ENCODE peak calls at places on chromosomes 5 and 9, in eight cellular contexts. One of them, this sample, is unnamed.

GRCh38 chr9:116049506-116049905 is 104.1 kb upstream of the PAPPA start:
- DNase-seq in HL-60: no peak
- DNase-seq in spleen: no peak
- DNase-seq in stomach: no peak
- DNase-seq in Panc1: no peak
- DNase-seq in HCT116: no peak
- DNase-seq in GM23338: no peak
- DNase-seq in transverse colon: no peak
- DNase-seq in this sample: no peak

GRCh38 chr5:107414802-107415201 is 255.9 kb downstream of the EFNA5 start:
- DNase-seq in GM23338: no peak
- DNase-seq in HL-60: no peak
- DNase-seq in Panc1: no peak
- DNase-seq in HCT116: no peak
- DNase-seq in spleen: no peak
- DNase-seq in transverse colon: no peak
- DNase-seq in stomach: no peak
- DNase-seq in this sample: no peak

GRCh38 chr5:180072556-180072955 is 997 bp upstream of the RNF130 start:
- DNase-seq in spleen: peak
- DNase-seq in GM23338: peak
- DNase-seq in transverse colon: no peak
- DNase-seq in stomach: no peak
- DNase-seq in HCT116: no peak
- DNase-seq in Panc1: no peak
- DNase-seq in HL-60: no peak
- DNase-seq in this sample: no peak

GRCh38 chr5:1057841-1058548 is 49.4 kb downstream of the NKD2 start:
- DNase-seq in HCT116: no peak
- DNase-seq in spleen: no peak
- DNase-seq in Panc1: no peak
- DNase-seq in stomach: no peak
- DNase-seq in transverse colon: no peak
- DNase-seq in HL-60: no peak
- DNase-seq in GM23338: no peak
- DNase-seq in this sample: no peak

GRCh38 chr5:31236339-31236738 is 42.9 kb downstream of the CDH6 start:
- DNase-seq in HL-60: no peak
- DNase-seq in GM23338: no peak
- DNase-seq in Panc1: no peak
- DNase-seq in transverse colon: no peak
- DNase-seq in stomach: no peak
- DNase-seq in spleen: no peak
- DNase-seq in HCT116: no peak
- DNase-seq in this sample: no peak

GRCh38 chr9:110186254-110186653 is 21.7 kb downstream of the C9orf152 start:
- DNase-seq in Panc1: no peak
- DNase-seq in spleen: no peak
- DNase-seq in GM23338: no peak
- DNase-seq in transverse colon: no peak
- DNase-seq in HL-60: no peak
- DNase-seq in stomach: no peak
- DNase-seq in HCT116: no peak
- DNase-seq in this sample: no peak

GRCh38 chr5:6545770-6546690 is 86.8 kb downstream of the NSUN2 start:
- DNase-seq in HCT116: no peak
- DNase-seq in GM23338: no peak
- DNase-seq in Panc1: no peak
- DNase-seq in spleen: no peak
- DNase-seq in transverse colon: no peak
- DNase-seq in stomach: no peak
- DNase-seq in HL-60: no peak
- DNase-seq in this sample: peak

GRCh38 chr5:14268738-14269137 is 125.6 kb downstream of the TRIO start:
- DNase-seq in HCT116: no peak
- DNase-seq in GM23338: no peak
- DNase-seq in Panc1: no peak
- DNase-seq in transverse colon: no peak
- DNase-seq in HL-60: no peak
- DNase-seq in stomach: no peak
- DNase-seq in spleen: no peak
- DNase-seq in this sample: no peak

GRCh38 chr9:116101516-116101915 is 52.1 kb upstream of the PAPPA start:
- DNase-seq in transverse colon: no peak
- DNase-seq in HCT116: no peak
- DNase-seq in stomach: no peak
- DNase-seq in HL-60: no peak
- DNase-seq in GM23338: no peak
- DNase-seq in spleen: no peak
- DNase-seq in Panc1: no peak
- DNase-seq in this sample: no peak

GRCh38 chr5:110590187-110590586 is 136.3 kb downstream of the TMEM232 start:
- DNase-seq in HL-60: no peak
- DNase-seq in spleen: no peak
- DNase-seq in HCT116: peak
- DNase-seq in stomach: no peak
- DNase-seq in transverse colon: no peak
- DNase-seq in GM23338: peak
- DNase-seq in Panc1: peak
- DNase-seq in this sample: no peak

GRCh38 chr9:29548436-29548835 is 1975.2 kb upstream of the C9orf72 start:
- DNase-seq in GM23338: no peak
- DNase-seq in Panc1: no peak
- DNase-seq in HL-60: no peak
- DNase-seq in transverse colon: no peak
- DNase-seq in spleen: no peak
- DNase-seq in HCT116: no peak
- DNase-seq in stomach: no peak
- DNase-seq in this sample: no peak

GRCh38 chr9:113636165-113636564 is 172.6 kb downstream of the RGS3 start:
- DNase-seq in HCT116: no peak
- DNase-seq in spleen: peak
- DNase-seq in HL-60: no peak
- DNase-seq in stomach: no peak
- DNase-seq in transverse colon: no peak
- DNase-seq in Panc1: no peak
- DNase-seq in GM23338: no peak
- DNase-seq in this sample: no peak

GRCh38 chr5:91288517-91288916 is 94.6 kb downstream of the ARRDC3 start:
- DNase-seq in Panc1: no peak
- DNase-seq in transverse colon: no peak
- DNase-seq in GM23338: no peak
- DNase-seq in HCT116: no peak
- DNase-seq in HL-60: no peak
- DNase-seq in spleen: no peak
- DNase-seq in stomach: no peak
- DNase-seq in this sample: no peak

GRCh38 chr5:168477060-168477459 is 9.2 kb upstream of the RARS1 start:
- DNase-seq in stomach: no peak
- DNase-seq in HL-60: no peak
- DNase-seq in Panc1: no peak
- DNase-seq in spleen: peak
- DNase-seq in HCT116: no peak
- DNase-seq in GM23338: peak
- DNase-seq in transverse colon: no peak
- DNase-seq in this sample: no peak

GRCh38 chr5:168467755-168468280 is 18.5 kb upstream of the RARS1 start:
- DNase-seq in Panc1: no peak
- DNase-seq in stomach: no peak
- DNase-seq in HCT116: no peak
- DNase-seq in transverse colon: no peak
- DNase-seq in spleen: peak
- DNase-seq in GM23338: no peak
- DNase-seq in HL-60: no peak
- DNase-seq in this sample: no peak

GRCh38 chr5:168471785-168472184 is 14.5 kb upstream of the RARS1 start:
- DNase-seq in HCT116: no peak
- DNase-seq in stomach: no peak
- DNase-seq in Panc1: no peak
- DNase-seq in GM23338: no peak
- DNase-seq in HL-60: no peak
- DNase-seq in spleen: no peak
- DNase-seq in transverse colon: no peak
- DNase-seq in this sample: no peak

GRCh38 chr5:168468836-168469235 is 17.4 kb upstream of the RARS1 start:
- DNase-seq in stomach: no peak
- DNase-seq in Panc1: no peak
- DNase-seq in GM23338: no peak
- DNase-seq in transverse colon: no peak
- DNase-seq in HL-60: no peak
- DNase-seq in spleen: no peak
- DNase-seq in HCT116: no peak
- DNase-seq in this sample: no peak

DNA sequence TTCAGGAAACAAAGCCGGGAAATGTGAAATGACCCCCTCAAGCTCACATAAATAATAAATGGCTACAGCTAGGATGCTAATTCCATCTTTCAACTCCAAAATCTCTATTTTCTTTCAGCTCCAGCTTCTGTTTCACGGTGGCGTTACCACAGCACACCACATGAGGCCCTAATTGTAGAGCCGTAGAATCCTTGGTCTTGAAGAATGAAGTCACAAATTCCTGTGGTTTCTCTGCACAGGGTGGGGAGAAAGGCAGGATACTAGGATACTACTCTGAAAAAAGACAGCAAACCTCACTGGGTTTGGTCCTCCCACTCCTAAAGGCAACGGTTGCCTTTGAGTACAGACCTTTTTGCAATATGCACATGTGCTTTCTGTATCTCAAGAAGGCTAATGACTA is 13.9 kb upstream of the RARS1 start:
- DNase-seq in GM23338: peak
- DNase-seq in HL-60: no peak
- DNase-seq in stomach: no peak
- DNase-seq in transverse colon: no peak
- DNase-seq in Panc1: no peak
- DNase-seq in HCT116: no peak
- DNase-seq in spleen: no peak
- DNase-seq in this sample: no peak
- TF ChIP-seq POLR2AphosphoS5 in GM23338: no peak
- TF ChIP-seq POLR2AphosphoS5 in HL-60: no peak
- TF ChIP-seq POLR2AphosphoS5 in stomach: no peak
- TF ChIP-seq POLR2AphosphoS5 in transverse colon: no peak
- TF ChIP-seq POLR2AphosphoS5 in Panc1: no peak
- TF ChIP-seq POLR2AphosphoS5 in HCT116: no peak
- TF ChIP-seq POLR2AphosphoS5 in spleen: no peak
- TF ChIP-seq POLR2AphosphoS5 in this sample: no peak

DNA sequence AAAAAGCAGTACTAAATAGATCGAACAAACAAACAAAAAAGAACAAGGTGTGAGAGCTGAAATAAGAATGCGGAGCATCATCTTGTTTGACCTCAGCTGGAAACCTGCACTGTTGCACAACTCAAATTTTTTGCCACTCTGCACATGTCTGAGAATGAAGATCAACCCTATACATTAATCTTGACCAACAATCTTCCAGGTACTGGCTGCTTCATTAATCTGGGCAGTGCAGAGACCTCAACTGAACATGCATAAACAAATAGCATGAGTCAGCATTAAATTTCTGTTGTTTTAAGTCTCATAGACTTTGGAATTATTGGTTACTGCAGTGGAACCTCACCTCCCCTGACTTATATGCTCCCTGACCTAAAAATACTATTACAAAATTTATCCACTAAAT is 114.6 kb upstream of the FTMT start:
- DNase-seq in HL-60: no peak
- DNase-seq in spleen: no peak
- DNase-seq in HCT116: no peak
- DNase-seq in Panc1: no peak
- DNase-seq in GM23338: no peak
- DNase-seq in transverse colon: no peak
- DNase-seq in stomach: no peak
- DNase-seq in this sample: no peak
- TF ChIP-seq POLR2AphosphoS5 in HL-60: no peak
- TF ChIP-seq POLR2AphosphoS5 in spleen: no peak
- TF ChIP-seq POLR2AphosphoS5 in HCT116: no peak
- TF ChIP-seq POLR2AphosphoS5 in Panc1: no peak
- TF ChIP-seq POLR2AphosphoS5 in GM23338: no peak
- TF ChIP-seq POLR2AphosphoS5 in transverse colon: no peak
- TF ChIP-seq POLR2AphosphoS5 in stomach: no peak
- TF ChIP-seq POLR2AphosphoS5 in this sample: no peak

GRCh38 chr5:37835400-37835973 is 4.4 kb downstream of the GDNF start:
- DNase-seq in stomach: no peak
- DNase-seq in HL-60: no peak
- DNase-seq in Panc1: no peak
- DNase-seq in HCT116: no peak
- DNase-seq in transverse colon: no peak
- DNase-seq in GM23338: no peak
- DNase-seq in spleen: no peak
- DNase-seq in this sample: no peak

GRCh38 chr5:37834542-37835399 is 5.1 kb downstream of the GDNF start:
- DNase-seq in HL-60: no peak
- DNase-seq in stomach: no peak
- DNase-seq in transverse colon: no peak
- DNase-seq in spleen: no peak
- DNase-seq in HCT116: no peak
- DNase-seq in GM23338: peak
- DNase-seq in Panc1: no peak
- DNase-seq in this sample: no peak

GRCh38 chr5:37831821-37832524 is 7.9 kb downstream of the GDNF start:
- DNase-seq in transverse colon: no peak
- DNase-seq in stomach: no peak
- DNase-seq in Panc1: no peak
- DNase-seq in HCT116: no peak
- DNase-seq in spleen: no peak
- DNase-seq in HL-60: no peak
- DNase-seq in GM23338: no peak
- DNase-seq in this sample: no peak

GRCh38 chr5:37836173-37837100 is 3.4 kb downstream of the GDNF start:
- DNase-seq in spleen: no peak
- DNase-seq in transverse colon: no peak
- DNase-seq in HL-60: no peak
- DNase-seq in Panc1: no peak
- DNase-seq in HCT116: no peak
- DNase-seq in stomach: no peak
- DNase-seq in GM23338: peak
- DNase-seq in this sample: no peak

GRCh38 chr5:37833990-37834389 is 5.9 kb downstream of the GDNF start:
- DNase-seq in HL-60: no peak
- DNase-seq in stomach: no peak
- DNase-seq in spleen: no peak
- DNase-seq in Panc1: no peak
- DNase-seq in transverse colon: no peak
- DNase-seq in HCT116: no peak
- DNase-seq in GM23338: no peak
- DNase-seq in this sample: no peak
- TF ChIP-seq POLR2AphosphoS5 in HL-60: no peak
- TF ChIP-seq POLR2AphosphoS5 in stomach: no peak
- TF ChIP-seq POLR2AphosphoS5 in spleen: no peak
- TF ChIP-seq POLR2AphosphoS5 in Panc1: no peak
- TF ChIP-seq POLR2AphosphoS5 in transverse colon: peak
- TF ChIP-seq POLR2AphosphoS5 in HCT116: no peak
- TF ChIP-seq POLR2AphosphoS5 in GM23338: no peak
- TF ChIP-seq POLR2AphosphoS5 in this sample: no peak

DNA sequence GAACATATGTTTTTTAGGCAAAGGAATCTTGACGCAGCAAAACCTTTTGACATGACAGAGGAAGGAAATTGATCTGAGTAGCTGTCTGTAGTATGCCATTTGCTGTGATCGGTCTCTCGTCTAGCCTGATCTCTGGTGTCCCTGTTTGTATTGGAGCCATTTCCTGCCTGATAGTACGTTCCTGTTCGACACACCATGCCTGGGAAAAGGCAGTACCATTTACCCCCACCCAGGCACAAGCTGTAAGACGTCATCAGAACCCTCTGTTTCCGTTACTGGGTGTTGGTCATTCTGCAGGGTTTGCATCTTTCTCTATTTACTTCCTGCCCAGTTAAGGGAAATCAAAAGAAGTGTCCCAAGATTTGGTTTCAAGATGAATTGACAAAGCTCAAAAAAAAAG is 129.7 kb downstream of the CEMIP2 start:
- DNase-seq in HCT116: no peak
- DNase-seq in transverse colon: peak
- DNase-seq in GM23338: no peak
- DNase-seq in spleen: no peak
- DNase-seq in HL-60: no peak
- DNase-seq in Panc1: no peak
- DNase-seq in stomach: no peak
- DNase-seq in this sample: no peak
- TF ChIP-seq POLR2AphosphoS5 in HCT116: no peak
- TF ChIP-seq POLR2AphosphoS5 in transverse colon: peak
- TF ChIP-seq POLR2AphosphoS5 in GM23338: no peak
- TF ChIP-seq POLR2AphosphoS5 in spleen: no peak
- TF ChIP-seq POLR2AphosphoS5 in HL-60: no peak
- TF ChIP-seq POLR2AphosphoS5 in Panc1: no peak
- TF ChIP-seq POLR2AphosphoS5 in stomach: no peak
- TF ChIP-seq POLR2AphosphoS5 in this sample: no peak

This sample was measured in breast epithelium.